ENCODE peak calls at places on chromosomes 11 and 22, in ten cellular contexts. Q is NCI-H146; L is uterus; X is stimulated activated CD4-positive, alpha-beta T cell treated with anti-CD3 and anti-CD28 coated beads, Interleukin-2, amount 100 ng/mL, for 48 hours; G is CD8-positive, alpha-beta memory T cell; T is NB4; R is germinal center; M is T-helper 1 cell; A is NCI-H1105; D is stomach. V is an unnamed sample.

GRCh38 chr22:21009638-21010425 is 5.1 kb upstream of the P2RX6 start:
- DNase-seq in D (peak; percentile 48), R (peak; percentile 52), G (no peak), Q (no peak), A (no peak), M (peak; percentile 26), L (no peak), X (no peak), T (peak; percentile 77), V (peak; percentile 75)

GRCh38 chr11:73662445-73663157 is 16.2 kb downstream of the PLEKHB1 start:
- DNase-seq in A (no peak), R (no peak), G (no peak), D (no peak), T (no peak), Q (no peak), M (no peak), L (no peak), X (no peak), V (no peak)

GRCh38 chr11:5712507-5712906 is 22.9 kb downstream of the TRIM22 start:
- DNase-seq in R (peak; percentile 24), T (peak; percentile 12), X (no peak), D (no peak), G (no peak), Q (no peak), M (no peak), L (no peak), A (no peak), V (no peak)

GRCh38 chr11:79062814-79063762 is 377.7 kb downstream of the TENM4 start:
- DNase-seq in G (no peak), R (no peak), D (no peak), M (no peak), A (no peak), Q (peak; percentile 60), X (no peak), T (peak; percentile 17), L (no peak), V (no peak)

GRCh38 chr22:36330655-36331305 is 57.0 kb downstream of the MYH9 start:
- DNase-seq in L (peak; percentile 69), D (no peak), R (no peak), T (peak; percentile 52), M (no peak), X (no peak), Q (no peak), A (no peak), G (no peak), V (no peak)

GRCh38 chr11:118921121-118921928 is 4.4 kb downstream of the BCL9L start:
- DNase-seq in Q (no peak), D (no peak), X (no peak), M (no peak), T (peak; percentile 69), A (no peak), R (no peak), G (no peak), L (peak; percentile 85), V (peak; percentile 87)

GRCh38 chr22:38218661-38219331 is 17.0 kb downstream of the MAFF start:
- DNase-seq in X (peak; percentile 33), D (peak; percentile 92), R (no peak), G (no peak), A (no peak), T (no peak), L (peak; percentile 83), M (peak; percentile 25), Q (no peak), V (peak; percentile 76)

GRCh38 chr11:118449316-118449918 is 13.1 kb downstream of the KMT2A start:
- DNase-seq in T (no peak), M (no peak), L (no peak), R (no peak), D (no peak), Q (no peak), A (no peak), G (no peak), X (no peak), V (peak; percentile 5)

GRCh38 chr22:23086787-23087186 is 16.5 kb downstream of the GNAZ start:
- DNase-seq in A (no peak), L (no peak), X (no peak), Q (no peak), G (no peak), D (no peak), T (no peak), R (no peak), M (no peak), V (no peak)

GRCh38 chr11:16166571-16166970 is 189.8 kb downstream of the SOX6 start:
- DNase-seq in M (no peak), G (no peak), D (no peak), L (no peak), Q (no peak), R (no peak), T (no peak), X (no peak), A (no peak), V (no peak)

GRCh38 chr11:63769719-63770443 is 1.3 kb upstream of the ZFTA start:
- DNase-seq in R (no peak), G (no peak), X (no peak), T (no peak), M (no peak), Q (peak; percentile 91), D (no peak), A (peak; percentile 43), L (no peak), V (peak; percentile 25)

GRCh38 chr11:119144825-119145476 is 3.9 kb upstream of the ABCG4 start:
- DNase-seq in R (peak; percentile 67), L (peak; percentile 46), A (peak; percentile 29), D (peak; percentile 69), Q (peak; percentile 90), G (no peak), M (no peak), X (no peak), T (peak; percentile 83), V (peak; percentile 73)

GRCh38 chr22:25021409-25021808 is 68.9 kb downstream of the KIAA1671 start:
- DNase-seq in X (no peak), T (no peak), R (no peak), M (no peak), Q (no peak), D (no peak), L (no peak), A (no peak), G (no peak), V (no peak)

GRCh38 chr11:117214404-117215110 is 15.4 kb downstream of the TAGLN start:
- DNase-seq in T (no peak), M (no peak), Q (no peak), G (no peak), X (no peak), R (no peak), A (no peak), D (no peak), L (no peak), V (no peak)

GRCh38 chr11:119319136-119319701 is 2.3 kb upstream of the MCAM start:
- DNase-seq in T (no peak), L (no peak), Q (no peak), R (no peak), D (no peak), X (no peak), A (no peak), G (no peak), M (no peak), V (no peak)

GRCh38 chr22:18056802-18057474 is 20.9 kb upstream of the PEX26 start:
- DNase-seq in A (no peak), X (no peak), M (no peak), D (no peak), G (no peak), L (no peak), Q (no peak), R (peak; percentile 70), T (no peak), V (no peak)

GRCh38 chr11:70462818-70463477 is 64.6 kb downstream of the CTTN start:
- DNase-seq in X (no peak), T (peak; percentile 25), A (no peak), Q (no peak), L (no peak), D (no peak), M (no peak), G (no peak), R (no peak), V (no peak)

GRCh38 chr22:17772249-17772962 is 1.9 kb downstream of the BID start:
- DNase-seq in R (no peak), Q (no peak), M (no peak), X (no peak), D (no peak), L (no peak), T (no peak), A (no peak), G (no peak), V (no peak)

GRCh38 chr11:128865490-128865889 is 1.6 kb downstream of the KCNJ1 start:
- DNase-seq in A (no peak), X (no peak), L (no peak), M (no peak), D (no peak), T (no peak), R (no peak), G (no peak), Q (no peak), V (peak; percentile 28)

GRCh38 chr22:49968313-49968830 is 7.8 kb downstream of the PIM3 start:
- DNase-seq in X (no peak), Q (no peak), A (no peak), T (no peak), R (no peak), M (no peak), G (peak; percentile 45), D (peak; percentile 34), L (peak; percentile 24), V (no peak)

GRCh38 chr22:26671317-26672059 is 14.1 kb downstream of the MIAT start:
- DNase-seq in M (peak; percentile 67), A (peak; percentile 66), G (peak; percentile 89), T (no peak), D (peak; percentile 37), Q (no peak), L (peak; percentile 29), X (peak; percentile 60), R (peak; percentile 68), V (peak; percentile 17)

GRCh38 chr11:2205214-2205770 is 33.7 kb upstream of the TH start:
- DNase-seq in L (peak; percentile 5), X (no peak), A (no peak), G (no peak), Q (no peak), D (no peak), M (no peak), T (no peak), R (no peak), V (no peak)

V was measured in thyroid gland.